ENCODE peak calls at places on chromosomes 16 and 17, in nine cellular contexts. B is CD4-positive, CD25-positive, alpha-beta regulatory T cell; H is activated CD8-positive, alpha-beta memory T cell treated with anti-CD3 and anti-CD28 coated beads for 1 hour; L is A549; C is osteocyte; Q is cardiac muscle cell; S is posterior cingulate gyrus; X is hepatocyte; K is suprapubic skin. R is an unnamed sample.

GRCh38 chr17:21817791-21818364 is 125.6 kb downstream of the KCNJ18 start:
- DNase-seq in S (no peak), X (no peak), H (no peak), L (peak; percentile 2), Q (no peak), C (no peak), B (no peak), K (no peak), R (no peak)

GRCh38 chr17:5686246-5686645 is 101.9 kb upstream of the NLRP1 start:
- DNase-seq in X (no peak), L (no peak), C (no peak), Q (no peak), B (no peak), S (no peak), H (no peak), K (no peak), R (no peak)

GRCh38 chr17:33390479-33391027 is 97.5 kb upstream of the ASIC2 start:
- DNase-seq in C (no peak), K (no peak), H (no peak), Q (peak; percentile 55), B (no peak), X (peak; percentile 70), S (no peak), L (no peak), R (no peak)

GRCh38 chr17:81811705-81812570 is 8.0 kb downstream of the GCGR start:
- DNase-seq in H (no peak), Q (no peak), X (no peak), C (no peak), B (no peak), L (no peak), S (no peak), K (no peak), R (no peak)

GRCh38 chr17:1588781-1589585 is 26.4 kb upstream of the PITPNA start:
- DNase-seq in Q (peak; percentile 43), K (no peak), S (no peak), B (no peak), C (no peak), L (no peak), H (no peak), X (peak; percentile 62), R (no peak)

GRCh38 chr17:42387221-42387657 is 1.0 kb downstream of the STAT3 start:
- DNase-seq in Q (peak; percentile 94), C (no peak), K (peak; percentile 28), S (no peak), H (no peak), B (peak; percentile 35), X (peak; percentile 64), L (no peak), R (peak; percentile 36)

GRCh38 chr17:79769596-79770520 is 8.1 kb upstream of the CBX2 start:
- DNase-seq in L (peak; percentile 71), Q (no peak), K (no peak), B (no peak), C (no peak), H (no peak), S (no peak), X (no peak), R (no peak)

GRCh38 chr17:43125967-43126910 is 1.1 kb upstream of the BRCA1 start:
- DNase-seq in S (no peak), B (no peak), X (no peak), K (no peak), C (no peak), L (no peak), H (no peak), Q (no peak), R (no peak)

GRCh38 chr17:835263-835662 is 53.1 kb downstream of the MRM3 start:
- DNase-seq in Q (peak; percentile 95), X (peak; percentile 55), C (no peak), H (no peak), S (no peak), L (no peak), B (no peak), K (no peak), R (peak; percentile 18)

GRCh38 chr17:77593081-77593480 is 365.4 kb upstream of the TNRC6C start:
- DNase-seq in B (no peak), L (no peak), Q (no peak), C (no peak), S (no peak), H (no peak), K (no peak), X (no peak), R (no peak)

GRCh38 chr16:81838794-81839193 is 59.7 kb downstream of the PLCG2 start:
- DNase-seq in B (no peak), X (no peak), S (no peak), C (no peak), L (no peak), K (no peak), Q (peak; percentile 8), H (no peak), R (peak; percentile 79)

GRCh38 chr17:2235792-2236365 is 67.7 kb downstream of the SMG6 start:
- DNase-seq in K (no peak), L (no peak), H (no peak), S (no peak), Q (peak; percentile 69), B (no peak), X (no peak), C (no peak), R (no peak)

R was measured in lung microvascular endothelial cell.